ENCODE peak calls at places on chromosomes 6 and 20, in seven cellular contexts. One of them, this sample, is unnamed.
A peak's percentile ranks its signal among the peaks of the same experiment; 100 is the strongest.

GRCh38 chr6:47153066-47153755 is 111.1 kb upstream of the ADGRF1 start:
- DNase-seq in GM23338: peak; percentile 17
- DNase-seq in SK-N-SH: no peak
- DNase-seq in MM.1S: no peak
- DNase-seq in HCT116: no peak
- DNase-seq in hepatocyte: no peak
- DNase-seq in PC-3: no peak
- DNase-seq in this sample: no peak

GRCh38 chr6:159977242-159978214 is 8.6 kb downstream of the IGF2R start:
- DNase-seq in GM23338: no peak
- DNase-seq in MM.1S: no peak
- DNase-seq in SK-N-SH: no peak
- DNase-seq in hepatocyte: no peak
- DNase-seq in PC-3: no peak
- DNase-seq in HCT116: no peak
- DNase-seq in this sample: no peak

GRCh38 chr6:106114492-106114891 is 28.4 kb downstream of the PRDM1 start:
- DNase-seq in hepatocyte: no peak
- DNase-seq in MM.1S: no peak
- DNase-seq in HCT116: no peak
- DNase-seq in PC-3: no peak
- DNase-seq in SK-N-SH: no peak
- DNase-seq in GM23338: no peak
- DNase-seq in this sample: no peak

GRCh38 chr6:149031545-149032317 is 284.9 kb downstream of the UST start:
- DNase-seq in HCT116: peak; percentile 27
- DNase-seq in PC-3: peak; percentile 91
- DNase-seq in hepatocyte: no peak
- DNase-seq in GM23338: no peak
- DNase-seq in SK-N-SH: peak; percentile 22
- DNase-seq in MM.1S: no peak
- DNase-seq in this sample: no peak

GRCh38 chr20:41204304-41205265 is 67.2 kb downstream of the PLCG1 start:
- DNase-seq in GM23338: no peak
- DNase-seq in hepatocyte: no peak
- DNase-seq in MM.1S: no peak
- DNase-seq in HCT116: no peak
- DNase-seq in SK-N-SH: no peak
- DNase-seq in PC-3: no peak
- DNase-seq in this sample: no peak

GRCh38 chr20:23340524-23340923 is 10.1 kb upstream of the NXT1 start:
- DNase-seq in MM.1S: no peak
- DNase-seq in HCT116: peak; percentile 54
- DNase-seq in PC-3: peak; percentile 82
- DNase-seq in SK-N-SH: peak; percentile 67
- DNase-seq in hepatocyte: peak; percentile 82
- DNase-seq in GM23338: peak; percentile 80
- DNase-seq in this sample: peak; percentile 58

GRCh38 chr6:105374010-105374420 is 28.9 kb downstream of the PREP start:
- DNase-seq in MM.1S: no peak
- DNase-seq in PC-3: peak; percentile 88
- DNase-seq in GM23338: no peak
- DNase-seq in SK-N-SH: no peak
- DNase-seq in hepatocyte: peak; percentile 73
- DNase-seq in HCT116: no peak
- DNase-seq in this sample: no peak

GRCh38 chr6:978937-979685 is 286.2 kb upstream of the EXOC2 start:
- DNase-seq in MM.1S: no peak
- DNase-seq in hepatocyte: no peak
- DNase-seq in PC-3: no peak
- DNase-seq in GM23338: no peak
- DNase-seq in SK-N-SH: no peak
- DNase-seq in HCT116: no peak
- DNase-seq in this sample: no peak

GRCh38 chr20:35171753-35172433 is at the start of gene PROCR:
- DNase-seq in GM23338: peak; percentile 87
- DNase-seq in HCT116: peak; percentile 92
- DNase-seq in hepatocyte: peak; percentile 79
- DNase-seq in MM.1S: no peak
- DNase-seq in PC-3: peak; percentile 97
- DNase-seq in SK-N-SH: peak; percentile 51
- DNase-seq in this sample: no peak

GRCh38 chr6:166903027-166903426 is 53.3 kb downstream of the RNASET2 start:
- DNase-seq in PC-3: no peak
- DNase-seq in hepatocyte: no peak
- DNase-seq in MM.1S: no peak
- DNase-seq in HCT116: no peak
- DNase-seq in GM23338: no peak
- DNase-seq in SK-N-SH: no peak
- DNase-seq in this sample: no peak

GRCh38 chr6:52312461-52312860 is 27.9 kb upstream of the MCM3 start:
- DNase-seq in GM23338: no peak
- DNase-seq in hepatocyte: no peak
- DNase-seq in MM.1S: no peak
- DNase-seq in PC-3: no peak
- DNase-seq in HCT116: no peak
- DNase-seq in SK-N-SH: no peak
- DNase-seq in this sample: no peak

GRCh38 chr6:10747251-10747972 is at the start of gene TMEM14B:
- DNase-seq in HCT116: peak; percentile 91
- DNase-seq in GM23338: peak; percentile 99
- DNase-seq in hepatocyte: peak; percentile 100
- DNase-seq in MM.1S: peak; percentile 96
- DNase-seq in SK-N-SH: peak; percentile 99
- DNase-seq in PC-3: peak; percentile 98
- DNase-seq in this sample: peak; percentile 98

GRCh38 chr20:24438331-24438730 is 31.1 kb upstream of the SYNDIG1 start:
- DNase-seq in hepatocyte: no peak
- DNase-seq in GM23338: no peak
- DNase-seq in HCT116: no peak
- DNase-seq in MM.1S: no peak
- DNase-seq in SK-N-SH: no peak
- DNase-seq in PC-3: no peak
- DNase-seq in this sample: no peak

GRCh38 chr6:90403489-90404381 is 107.1 kb upstream of the BACH2 start:
- DNase-seq in SK-N-SH: peak; percentile 73
- DNase-seq in MM.1S: no peak
- DNase-seq in hepatocyte: peak; percentile 68
- DNase-seq in HCT116: no peak
- DNase-seq in GM23338: peak; percentile 67
- DNase-seq in PC-3: peak; percentile 60
- DNase-seq in this sample: no peak

GRCh38 chr6:106084973-106085686 is 1.0 kb upstream of the PRDM1 start:
- DNase-seq in hepatocyte: no peak
- DNase-seq in PC-3: peak; percentile 40
- DNase-seq in GM23338: peak; percentile 39
- DNase-seq in MM.1S: peak; percentile 33
- DNase-seq in SK-N-SH: no peak
- DNase-seq in HCT116: no peak
- DNase-seq in this sample: no peak

GRCh38 chr6:15504581-15505350 is 158.1 kb downstream of the DTNBP1 start:
- DNase-seq in MM.1S: no peak
- DNase-seq in HCT116: no peak
- DNase-seq in PC-3: peak; percentile 97
- DNase-seq in GM23338: no peak
- DNase-seq in hepatocyte: peak; percentile 83
- DNase-seq in SK-N-SH: peak; percentile 87
- DNase-seq in this sample: no peak

GRCh38 chr6:8084586-8084985 is 17.8 kb downstream of the EEF1E1 start:
- DNase-seq in GM23338: no peak
- DNase-seq in MM.1S: no peak
- DNase-seq in HCT116: no peak
- DNase-seq in PC-3: no peak
- DNase-seq in hepatocyte: no peak
- DNase-seq in SK-N-SH: no peak
- DNase-seq in this sample: no peak

GRCh38 chr6:166052837-166053236 is 114.8 kb downstream of the TBXT start:
- DNase-seq in MM.1S: no peak
- DNase-seq in GM23338: no peak
- DNase-seq in HCT116: no peak
- DNase-seq in hepatocyte: no peak
- DNase-seq in PC-3: no peak
- DNase-seq in SK-N-SH: no peak
- DNase-seq in this sample: no peak

GRCh38 chr6:42960243-42961019 is at the start of gene GNMT:
- DNase-seq in hepatocyte: peak; percentile 77
- DNase-seq in MM.1S: peak; percentile 51
- DNase-seq in SK-N-SH: peak; percentile 84
- DNase-seq in PC-3: peak; percentile 74
- DNase-seq in HCT116: no peak
- DNase-seq in GM23338: peak; percentile 92
- DNase-seq in this sample: no peak

GRCh38 chr6:156391977-156392376 is 385.2 kb upstream of the ARID1B start:
- DNase-seq in PC-3: no peak
- DNase-seq in hepatocyte: no peak
- DNase-seq in MM.1S: no peak
- DNase-seq in HCT116: no peak
- DNase-seq in GM23338: no peak
- DNase-seq in SK-N-SH: no peak
- DNase-seq in this sample: peak; percentile 60

GRCh38 chr6:53694800-53695394 is 29.3 kb upstream of the KLHL31 start:
- DNase-seq in PC-3: no peak
- DNase-seq in SK-N-SH: no peak
- DNase-seq in HCT116: no peak
- DNase-seq in hepatocyte: no peak
- DNase-seq in GM23338: no peak
- DNase-seq in MM.1S: no peak
- DNase-seq in this sample: no peak

DNA sequence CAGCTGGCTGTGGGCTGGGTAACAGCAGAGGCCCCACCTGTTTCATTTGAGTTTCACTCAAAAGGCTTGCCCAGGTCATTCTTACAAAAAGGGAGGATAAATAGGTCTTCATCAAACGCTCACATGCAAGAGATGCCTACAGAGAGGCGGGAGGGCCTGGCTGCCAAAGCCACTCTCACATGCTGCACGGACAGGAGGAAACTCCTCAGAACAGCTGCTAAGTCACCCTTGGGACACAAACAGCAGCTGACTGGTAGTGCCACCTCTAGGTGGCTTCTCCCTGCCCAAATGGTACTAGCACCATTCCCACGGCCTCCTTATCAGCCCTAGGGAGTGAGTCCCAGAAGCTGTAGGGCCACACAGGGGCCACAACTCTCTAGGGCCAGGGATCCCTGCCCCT is 23.8 kb downstream of the SLC22A23 start:
- DNase-seq in PC-3: no peak
- DNase-seq in GM23338: no peak
- DNase-seq in hepatocyte: no peak
- DNase-seq in SK-N-SH: no peak
- DNase-seq in MM.1S: no peak
- DNase-seq in HCT116: no peak
- DNase-seq in this sample: peak; percentile 8
- TF ChIP-seq CTCF in PC-3: peak; percentile 29
- TF ChIP-seq CTCF in GM23338: no peak
- TF ChIP-seq CTCF in hepatocyte: no peak
- TF ChIP-seq CTCF in SK-N-SH: no peak
- TF ChIP-seq CTCF in MM.1S: no peak
- TF ChIP-seq CTCF in HCT116: peak; percentile 31
- TF ChIP-seq CTCF in this sample: peak; percentile 16

GRCh38 chr20:20518263-20518662 is 150.4 kb downstream of the INSM1 start:
- DNase-seq in HCT116: no peak
- DNase-seq in hepatocyte: no peak
- DNase-seq in SK-N-SH: no peak
- DNase-seq in GM23338: no peak
- DNase-seq in MM.1S: no peak
- DNase-seq in PC-3: no peak
- DNase-seq in this sample: no peak

GRCh38 chr20:20513720-20514119 is 145.8 kb downstream of the INSM1 start:
- DNase-seq in SK-N-SH: no peak
- DNase-seq in HCT116: no peak
- DNase-seq in GM23338: no peak
- DNase-seq in PC-3: no peak
- DNase-seq in MM.1S: no peak
- DNase-seq in hepatocyte: no peak
- DNase-seq in this sample: no peak

GRCh38 chr20:20519269-20519668 is 151.4 kb downstream of the INSM1 start:
- DNase-seq in SK-N-SH: no peak
- DNase-seq in HCT116: no peak
- DNase-seq in GM23338: no peak
- DNase-seq in PC-3: peak; percentile 8
- DNase-seq in hepatocyte: peak; percentile 48
- DNase-seq in MM.1S: no peak
- DNase-seq in this sample: no peak

GRCh38 chr20:20520776-20521175 is 152.9 kb downstream of the INSM1 start:
- DNase-seq in GM23338: no peak
- DNase-seq in MM.1S: no peak
- DNase-seq in HCT116: no peak
- DNase-seq in hepatocyte: no peak
- DNase-seq in PC-3: peak; percentile 87
- DNase-seq in SK-N-SH: no peak
- DNase-seq in this sample: no peak

DNA sequence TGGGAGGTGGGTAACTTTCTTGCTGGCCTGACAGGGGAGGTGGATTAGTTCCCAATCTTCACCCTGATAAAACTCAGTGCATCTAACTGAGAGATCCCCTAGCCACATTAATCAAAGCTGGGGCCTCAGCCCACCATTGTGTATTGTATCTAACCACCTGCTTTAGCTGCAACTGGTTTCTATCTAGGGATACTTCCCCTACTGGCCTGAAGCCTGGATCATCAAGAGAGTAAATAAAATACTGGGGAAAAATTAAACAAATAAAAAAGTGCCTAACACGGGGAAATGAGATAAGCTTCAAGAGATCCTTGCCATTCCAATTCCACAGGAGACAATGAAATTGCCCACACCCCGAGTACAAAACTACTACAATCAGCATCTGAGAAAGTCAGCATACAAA is 149.4 kb downstream of the INSM1 start:
- DNase-seq in PC-3: no peak
- DNase-seq in hepatocyte: no peak
- DNase-seq in MM.1S: no peak
- DNase-seq in SK-N-SH: no peak
- DNase-seq in GM23338: no peak
- DNase-seq in HCT116: no peak
- DNase-seq in this sample: no peak
- H3K9me2 ChIP-seq in PC-3: no peaks in the 10 kb centered on the region
- H3K9me2 ChIP-seq in hepatocyte: no peaks in the 10 kb centered on the region
- H3K9me2 ChIP-seq in MM.1S: no peaks in the 10 kb centered on the region
- H3K9me2 ChIP-seq in SK-N-SH: no peaks in the 10 kb centered on the region
- H3K9me2 ChIP-seq in GM23338: no peaks in the 10 kb centered on the region
- H3K9me2 ChIP-seq in HCT116: no peaks in the 10 kb centered on the region
- H3K9me2 ChIP-seq in this sample: no peaks in the 10 kb centered on the region

DNA sequence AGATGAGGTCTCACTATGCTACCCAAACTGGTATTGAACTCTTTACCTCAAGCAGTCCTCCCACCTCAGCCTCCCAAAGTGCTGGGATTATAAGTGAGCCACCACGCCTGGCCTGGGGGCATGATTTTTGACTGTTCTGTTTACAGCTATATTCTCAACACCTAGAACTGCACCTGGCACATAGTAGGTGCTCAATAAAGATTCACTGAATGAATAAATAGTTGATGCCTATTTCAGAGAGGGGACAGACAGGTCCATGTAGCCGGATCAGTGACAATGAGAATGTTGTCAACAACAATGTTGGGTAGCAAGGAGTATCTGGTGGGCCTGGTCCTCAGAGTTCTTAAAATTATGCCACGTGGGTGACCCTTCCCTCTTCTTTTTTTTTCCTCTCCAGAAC is 8.9 kb downstream of the TRAF3IP2 start:
- DNase-seq in MM.1S: no peak
- DNase-seq in HCT116: no peak
- DNase-seq in GM23338: no peak
- DNase-seq in SK-N-SH: no peak
- DNase-seq in hepatocyte: no peak
- DNase-seq in PC-3: no peak
- DNase-seq in this sample: no peak
- TF ChIP-seq EZH2phosphoT487 in MM.1S: no peak
- TF ChIP-seq EZH2phosphoT487 in HCT116: no peak
- TF ChIP-seq EZH2phosphoT487 in GM23338: no peak
- TF ChIP-seq EZH2phosphoT487 in SK-N-SH: no peak
- TF ChIP-seq EZH2phosphoT487 in hepatocyte: no peak
- TF ChIP-seq EZH2phosphoT487 in PC-3: no peak
- TF ChIP-seq EZH2phosphoT487 in this sample: no peak

GRCh38 chr6:151276112-151276745 is 36.5 kb downstream of the AKAP12 start:
- DNase-seq in GM23338: no peak
- DNase-seq in MM.1S: no peak
- DNase-seq in HCT116: no peak
- DNase-seq in hepatocyte: peak; percentile 30
- DNase-seq in SK-N-SH: peak; percentile 17
- DNase-seq in PC-3: no peak
- DNase-seq in this sample: no peak
- TF ChIP-seq CTCF in GM23338: no peak
- TF ChIP-seq CTCF in MM.1S: no peak
- TF ChIP-seq CTCF in HCT116: no peak
- TF ChIP-seq CTCF in hepatocyte: no peak
- TF ChIP-seq CTCF in SK-N-SH: no peak
- TF ChIP-seq CTCF in PC-3: no peak
- TF ChIP-seq CTCF in this sample: no peak